ENCODE peak calls at places on chromosomes 2 and 18, in four cellular contexts. S, C, A and E are unnamed samples.

GRCh38 chr18:46946656-46947282 is 29.4 kb downstream of the KATNAL2 start:
- DNase-seq in C (peak), S (no peak), A (no peak), E (peak)

GRCh38 chr2:105454801-105455485 is 56.1 kb upstream of the FHL2 start:
- DNase-seq in S (no peak), A (peak), C (peak), E (no peak)

GRCh38 chr18:79523738-79524180 is 128.0 kb downstream of the NFATC1 start:
- DNase-seq in C (no peak), A (peak), S (peak), E (no peak)

GRCh38 chr2:205556841-205557539 is 125.3 kb upstream of the NRP2 start:
- DNase-seq in A (no peak), S (no peak), C (no peak), E (no peak)

GRCh38 chr2:56582570-56582969 is 398.8 kb downstream of the CCDC85A start:
- DNase-seq in S (no peak), C (no peak), A (no peak), E (no peak)

GRCh38 chr2:73985318-73986084 is 791 bp downstream of the TET3 start:
- DNase-seq in S (peak), A (no peak), C (peak), E (peak)

GRCh38 chr2:125386074-125386473 is 1269.9 kb upstream of the GYPC start:
- DNase-seq in S (no peak), C (no peak), A (no peak), E (no peak)

GRCh38 chr2:145985517-145985916 is 1465.6 kb upstream of the ZEB2 start:
- DNase-seq in S (no peak), A (no peak), C (peak), E (no peak)

GRCh38 chr18:13612111-13612997 is 114.0 kb downstream of the FAM210A start:
- DNase-seq in C (no peak), A (peak), S (peak), E (no peak)

GRCh38 chr18:21084511-21085078 is 27.0 kb downstream of the ROCK1 start:
- DNase-seq in C (no peak), A (no peak), S (no peak), E (no peak)

GRCh38 chr2:142857247-142858154 is 20.0 kb upstream of the KYNU start:
- DNase-seq in A (no peak), C (no peak), S (no peak), E (no peak)

GRCh38 chr2:207836526-207837133 is 66.9 kb upstream of the FZD5 start:
- DNase-seq in A (no peak), C (no peak), S (no peak), E (no peak)

GRCh38 chr2:102063360-102063947 is 71.7 kb downstream of the IL1R2 start:
- DNase-seq in C (peak), S (no peak), A (no peak), E (no peak)

GRCh38 chr18:77076111-77076510 is 56.5 kb downstream of the MBP start:
- DNase-seq in C (no peak), A (no peak), S (no peak), E (no peak)

DNA sequence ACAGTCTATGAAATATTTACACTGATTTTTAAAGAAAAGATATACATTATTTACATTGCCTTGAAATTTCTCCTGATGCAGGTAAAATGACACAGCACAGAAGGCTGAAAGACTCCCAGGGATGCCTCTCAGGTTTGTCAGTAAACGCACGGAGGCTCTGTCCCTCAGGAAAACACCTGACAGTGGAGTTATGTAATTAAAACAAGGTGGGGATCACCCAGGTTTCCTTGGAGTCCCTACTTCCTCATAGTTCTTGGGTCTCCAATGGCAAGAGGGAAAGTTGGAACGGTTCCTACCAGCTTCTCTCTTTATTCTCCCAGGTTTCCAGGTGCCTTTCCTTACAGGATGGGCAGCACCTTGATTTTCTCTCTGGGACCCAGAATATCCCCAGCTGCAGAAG is 654.8 kb downstream of the SLC4A3 start:
- DNase-seq in S (no peak), A (no peak), C (no peak), E (no peak)
- TF ChIP-seq SPI1 in S (no peak), A (no peak), C (no peak), E (no peak)

GRCh38 chr2:61179701-61180639 is 18.0 kb downstream of the C2orf74 start:
- DNase-seq in A (no peak), S (no peak), C (no peak), E (no peak)
- TF ChIP-seq SPI1 in A (no peak), S (no peak), C (no peak), E (no peak)

GRCh38 chr2:3529316-3530025 is 10.1 kb upstream of the ADI1 start:
- DNase-seq in A (no peak), S (no peak), C (no peak), E (no peak)
- TF ChIP-seq SPI1 in A (no peak), S (no peak), C (no peak), E (no peak)

GRCh38 chr2:57864926-57865325 is 181.7 kb upstream of the VRK2 start:
- DNase-seq in S (no peak), C (no peak), A (no peak), E (no peak)
- TF ChIP-seq SPI1 in S (no peak), C (no peak), A (no peak), E (no peak)

GRCh38 chr18:42745931-42746330 is 369.6 kb downstream of the RIT2 start:
- DNase-seq in A (no peak), C (no peak), S (no peak), E (no peak)
- TF ChIP-seq SPI1 in A (no peak), C (no peak), S (no peak), E (no peak)